ENCODE peak calls at places on chromosomes 6 and 20, in seven cellular contexts. W is spleen; X is mammary epithelial cell; O is CD8-positive, alpha-beta T cell; K is stomach; B is gastrocnemius medialis; C is pancreas. V is an unnamed sample.

GRCh38 chr6:111692327-111693164 is 86.9 kb upstream of the TRAF3IP2 start:
- DNase-seq in W (no peak), X (no peak), O (no peak), K (peak; percentile 85), B (peak; percentile 36), C (peak; percentile 69), V (peak; percentile 63)

GRCh38 chr20:50968289-50968688 is 9.7 kb downstream of the MOCS3 start:
- DNase-seq in W (no peak), X (no peak), O (no peak), K (no peak), B (no peak), C (no peak), V (no peak)

GRCh38 chr6:167219967-167220512 is 62.3 kb upstream of the GPR31 start:
- DNase-seq in W (no peak), X (no peak), O (no peak), K (no peak), B (no peak), C (no peak), V (peak; percentile 50)

GRCh38 chr6:8743146-8743745 is 307.9 kb upstream of the SLC35B3 start:
- DNase-seq in W (no peak), X (peak; percentile 23), O (no peak), K (no peak), B (no peak), C (no peak), V (no peak)

GRCh38 chr20:32626859-32627636 is 41.9 kb upstream of the NOL4L start:
- DNase-seq in W (peak; percentile 79), X (no peak), O (no peak), K (peak; percentile 61), B (no peak), C (no peak), V (no peak)

GRCh38 chr20:62710886-62711702 is 2.5 kb downstream of the NTSR1 start:
- DNase-seq in W (no peak), X (peak; percentile 21), O (peak; percentile 27), K (peak; percentile 62), B (no peak), C (peak; percentile 49), V (peak; percentile 46)

GRCh38 chr6:143400258-143401059 is 50.0 kb downstream of the ADAT2 start:
- DNase-seq in W (no peak), X (peak; percentile 35), O (no peak), K (peak; percentile 36), B (no peak), C (no peak), V (peak; percentile 39)

GRCh38 chr6:157987788-157988699 is 6.4 kb downstream of the SYNJ2 start:
- DNase-seq in W (peak; percentile 66), X (no peak), O (no peak), K (no peak), B (no peak), C (peak; percentile 64), V (no peak)

GRCh38 chr20:7031222-7031621 is 263.7 kb downstream of the BMP2 start:
- DNase-seq in W (no peak), X (no peak), O (no peak), K (no peak), B (no peak), C (no peak), V (no peak)

GRCh38 chr6:28543671-28544131 is 18.0 kb downstream of the GPX5 start:
- DNase-seq in W (no peak), X (no peak), O (peak; percentile 43), K (no peak), B (no peak), C (no peak), V (no peak)
- H3K4me3 ChIP-seq in W (peak overlapping the region; percentile 35), X (no peak overlapping the region), O (peak overlapping the region; percentile 40), K (peak overlapping the region; percentile 5), B (no peak overlapping the region), C (no peak overlapping the region), V (no peak overlapping the region)

GRCh38 chr6:3912366-3913076 is 63.3 kb downstream of the FAM50B start:
- DNase-seq in W (no peak), X (no peak), O (no peak), K (no peak), B (peak; percentile 8), C (no peak), V (no peak)
- H3K9me3 ChIP-seq in W (no peaks in the 10 kb centered on the region), X (no peaks in the 10 kb centered on the region), O (no peaks in the 10 kb centered on the region), K (no peaks in the 10 kb centered on the region), B (no peaks in the 10 kb centered on the region), C (no peaks in the 10 kb centered on the region), V (no peaks in the 10 kb centered on the region)

GRCh38 chr6:117481926-117482239 is 591 bp upstream of the DCBLD1 start:
- DNase-seq in W (no peak), X (no peak), O (no peak), K (no peak), B (no peak), C (no peak), V (no peak)
- H3K27ac ChIP-seq in W (peak overlapping the region; percentile 84), X (no peak overlapping the region), O (no peak overlapping the region), K (peak overlapping the region; percentile 90), B (peak overlapping the region; percentile 92), C (peak overlapping the region; percentile 71), V (peak overlapping the region; percentile 50)

DNA sequence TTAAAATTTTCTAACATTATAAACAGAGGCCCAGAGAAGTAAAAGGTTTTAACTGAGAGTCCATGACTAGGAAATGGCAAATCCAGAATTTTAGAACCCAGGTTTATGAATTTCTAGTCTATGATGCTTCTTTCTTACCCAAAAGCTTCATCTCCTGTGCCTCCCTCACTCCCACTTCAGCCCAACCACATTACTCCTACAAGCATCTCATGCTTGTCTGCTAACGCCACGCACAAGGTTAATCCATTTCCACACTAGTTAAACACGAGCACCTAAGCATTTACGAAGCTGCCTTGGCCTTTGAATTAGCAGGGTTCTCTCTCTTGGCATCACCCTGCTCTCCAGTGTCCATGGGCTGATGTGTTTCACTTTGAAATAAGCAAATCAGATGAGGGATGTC is 32.0 kb downstream of the TNFRSF21 start:
- DNase-seq in W (no peak), X (no peak), O (no peak), K (no peak), B (no peak), C (no peak), V (no peak)
- H3K4me3 ChIP-seq in W (no peak overlapping the region), X (no peak overlapping the region), O (no peak overlapping the region), K (no peak overlapping the region), B (no peak overlapping the region), C (no peak overlapping the region), V (no peak overlapping the region)

GRCh38 chr6:376823-377571 is 14.6 kb upstream of the IRF4 start:
- DNase-seq in W (no peak), X (no peak), O (no peak), K (no peak), B (peak; percentile 3), C (no peak), V (no peak)
- H3K9me3 ChIP-seq in W (no peaks in the 10 kb centered on the region), X (peaks cover 34% of the 10 kb centered on the region), O (no peaks in the 10 kb centered on the region), K (no peaks in the 10 kb centered on the region), B (no peaks in the 10 kb centered on the region), C (no peaks in the 10 kb centered on the region), V (no peaks in the 10 kb centered on the region)

DNA sequence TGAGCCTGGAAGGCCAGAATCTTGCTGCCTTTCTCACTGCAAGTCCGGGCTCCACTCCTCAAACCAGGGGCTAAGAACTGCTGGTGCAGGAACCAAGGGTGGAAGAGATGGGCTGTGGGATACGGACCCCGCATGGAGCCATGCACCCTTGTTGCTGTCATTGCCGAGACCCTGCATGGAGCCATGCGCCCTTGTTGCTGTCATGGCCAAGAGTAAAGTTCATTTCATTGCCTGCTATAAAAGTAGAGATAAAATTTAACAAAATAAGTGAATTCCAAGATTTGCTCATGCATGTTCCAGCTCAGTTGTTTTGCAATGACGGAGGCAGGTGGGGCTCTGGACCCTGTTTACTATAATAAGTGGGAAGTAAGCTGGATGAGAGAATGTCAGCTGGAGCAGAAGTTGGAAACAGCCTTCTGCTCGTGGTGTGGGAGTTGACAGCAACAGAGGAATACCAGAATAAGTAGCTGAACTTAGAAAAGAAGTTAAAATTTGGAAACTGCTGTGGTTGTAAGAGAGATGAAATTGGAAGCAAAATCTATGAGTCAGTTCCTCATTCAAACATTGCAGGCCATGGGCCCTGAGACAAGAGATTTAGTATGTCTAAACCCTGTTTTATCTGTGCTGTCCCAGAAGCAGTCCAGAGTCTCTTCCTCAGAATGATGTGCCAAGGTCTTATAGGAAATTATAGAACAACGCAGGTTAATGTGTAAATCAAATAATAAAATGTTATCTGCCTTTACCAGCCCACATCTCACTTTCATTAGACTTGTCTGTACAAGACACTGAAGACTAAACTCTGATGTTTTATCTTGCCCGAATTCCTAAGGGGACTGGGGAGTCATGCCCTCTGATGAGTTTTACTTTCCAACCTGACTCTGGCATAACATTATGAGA is 15.8 kb upstream of the THBS2 start:
- DNase-seq in W (no peak), X (peak; percentile 72), O (no peak), K (no peak), B (peak; percentile 73), C (no peak), V (peak; percentile 88)
- H3K27ac ChIP-seq in W (no peak overlapping the region), X (peak overlapping the region; percentile 81), O (no peak overlapping the region), K (no peak overlapping the region), B (peak overlapping the region; percentile 50), C (no peak overlapping the region), V (peak overlapping the region; percentile 70)

DNA sequence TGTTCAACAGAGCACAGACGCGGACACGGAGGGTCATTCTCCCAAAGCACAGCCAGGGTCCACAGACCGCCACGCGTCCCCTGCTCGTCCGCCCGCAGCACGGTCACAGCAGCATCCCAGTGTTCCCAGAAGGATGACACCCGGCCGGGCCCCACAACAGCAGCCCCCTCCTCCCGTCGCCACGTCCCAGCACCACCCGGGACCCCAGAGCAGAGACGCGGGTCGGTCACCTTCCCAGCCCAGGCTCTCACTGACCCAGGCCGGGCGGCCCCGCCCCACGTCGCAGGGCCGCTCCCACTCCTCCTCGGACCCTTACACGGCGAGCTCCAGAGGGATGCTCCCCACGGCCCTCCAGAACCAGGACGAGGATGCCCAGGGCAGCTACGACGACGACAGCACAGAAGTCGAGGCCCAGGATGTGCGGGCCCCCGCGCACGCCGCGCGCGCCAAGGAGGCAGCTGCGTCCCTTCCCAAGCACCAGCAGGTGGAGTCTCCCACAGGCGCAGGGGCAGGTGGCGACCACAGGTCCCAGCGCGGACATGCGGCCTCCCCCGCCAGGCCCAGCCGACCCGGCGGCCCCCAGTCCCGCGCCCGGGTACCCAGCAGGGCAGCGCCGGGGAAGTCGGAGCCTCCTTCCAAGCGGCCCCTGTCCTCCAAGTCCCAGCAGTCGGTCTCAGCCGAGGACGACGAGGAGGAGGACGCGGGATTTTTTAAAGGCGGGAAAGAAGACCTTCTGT is 64.3 kb downstream of the FNDC1 start:
- DNase-seq in W (no peak), X (no peak), O (no peak), K (no peak), B (no peak), C (peak; percentile 88), V (no peak)
- H3K4me3 ChIP-seq in W (no peak overlapping the region), X (no peak overlapping the region), O (no peak overlapping the region), K (peak overlapping the region; percentile 24), B (peak overlapping the region; percentile 19), C (peak overlapping the region; percentile 47), V (no peak overlapping the region)

GRCh38 chr6:163634514-163635171 is 220.1 kb downstream of the QKI start:
- DNase-seq in W (no peak), X (peak; percentile 39), O (no peak), K (no peak), B (no peak), C (no peak), V (no peak)
- H3K9me3 ChIP-seq in W (no peaks in the 10 kb centered on the region), X (no peaks in the 10 kb centered on the region), O (no peaks in the 10 kb centered on the region), K (no peaks in the 10 kb centered on the region), B (no peaks in the 10 kb centered on the region), C (no peaks in the 10 kb centered on the region), V (peaks cover under 1% of the 10 kb centered on the region)

V was measured in right cardiac atrium.